ENCODE peak calls at places on chromosomes 12 and 14, in four cellular contexts. X, N, Q and W are unnamed samples.

GRCh38 chr12:95922231-95922630 is 20.2 kb downstream of the CCDC38 start:
- DNase-seq in Q (no peak), X (no peak), N (no peak), W (no peak)

GRCh38 chr12:49838973-49839633 is 3.8 kb downstream of the BCDIN3D start:
- DNase-seq in N (peak; percentile 43), Q (peak; percentile 46), X (no peak), W (peak; percentile 50)

GRCh38 chr12:12817611-12818010 is 4.5 kb downstream of the DDX47 start:
- DNase-seq in X (no peak), Q (no peak), N (no peak), W (no peak)

GRCh38 chr14:24774167-24774915 is 140.4 kb upstream of the GZMB start:
- DNase-seq in Q (no peak), X (no peak), N (no peak), W (no peak)

GRCh38 chr12:8572507-8572906 is 31.8 kb upstream of the CLEC4E start:
- DNase-seq in Q (no peak), N (no peak), X (no peak), W (no peak)

GRCh38 chr14:76832503-76832988 is 6.3 kb downstream of the LRRC74A start:
- DNase-seq in X (no peak), N (peak; percentile 83), Q (no peak), W (no peak)

GRCh38 chr14:73740921-73741326 is 26.7 kb upstream of the PNMA1 start:
- DNase-seq in N (peak; percentile 49), Q (peak; percentile 52), X (no peak), W (peak; percentile 38)

GRCh38 chr12:127823801-127824200 is 443.2 kb upstream of the TMEM132C start:
- DNase-seq in Q (no peak), X (no peak), N (no peak), W (no peak)

GRCh38 chr12:3152892-3153291 is 75.7 kb downstream of the TSPAN9 start:
- DNase-seq in Q (no peak), X (no peak), N (no peak), W (no peak)

GRCh38 chr12:53064613-53065415 is 14.4 kb downstream of the SPRYD3 start:
- DNase-seq in Q (no peak), N (no peak), X (no peak), W (no peak)
- TF ChIP-seq CEBPB in Q (no peak), N (no peak), X (no peak), W (no peak)

GRCh38 chr14:57854571-57854970 is 11.3 kb downstream of the SLC35F4 start:
- DNase-seq in X (no peak), Q (no peak), N (no peak), W (no peak)
- TF ChIP-seq JUNB in X (no peak), Q (no peak), N (no peak), W (no peak)

GRCh38 chr12:113479578-113480335 is 8.1 kb upstream of the LHX5 start:
- DNase-seq in N (peak; percentile 12), Q (peak; percentile 83), X (no peak), W (no peak)
- TF ChIP-seq CEBPB in N (no peak), Q (peak; percentile 37), X (no peak), W (no peak)

DNA sequence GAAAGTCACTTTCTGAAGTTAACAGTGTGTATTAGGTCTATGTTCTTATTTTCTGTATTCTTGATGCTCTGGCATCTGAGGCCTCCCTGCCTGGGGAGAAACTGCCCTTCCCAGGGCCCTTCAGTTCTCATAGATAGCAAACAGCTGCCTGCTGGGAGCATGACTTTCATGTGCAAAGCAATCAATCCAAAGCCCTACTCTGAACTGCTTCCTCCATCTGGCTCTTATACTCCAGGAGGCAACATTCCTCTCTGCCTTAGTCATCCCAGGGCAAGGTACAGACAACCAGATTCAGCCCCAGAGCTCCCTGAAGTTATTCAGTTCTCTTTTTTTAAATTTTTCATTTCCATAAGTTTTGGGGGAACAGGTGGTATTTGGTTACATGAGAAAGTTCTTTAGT is 41.7 kb upstream of the RIN3 start:
- DNase-seq in Q (no peak), X (no peak), N (peak; percentile 73), W (peak; percentile 89)
- TF ChIP-seq JUNB in Q (no peak), X (no peak), N (no peak), W (peak; percentile 44)

GRCh38 chr14:60272177-60272576 is 23.2 kb downstream of the PPM1A start:
- DNase-seq in N (no peak), X (no peak), Q (no peak), W (no peak)

GRCh38 chr14:60265163-60265562 is 16.1 kb downstream of the PPM1A start:
- DNase-seq in X (no peak), Q (no peak), N (no peak), W (no peak)

GRCh38 chr14:60266021-60266937 is 17.3 kb downstream of the PPM1A start:
- DNase-seq in Q (peak; percentile 10), X (no peak), N (peak; percentile 27), W (no peak)
- TF ChIP-seq CEBPB in Q (no peak), X (no peak), N (no peak), W (no peak)